ENCODE peak calls at places on chromosomes 5 and 9, in four cellular contexts. O is fibroblast of lung, J is Peyer's patch, X is H9. W is an unnamed sample.

GRCh38 chr5:96259211-96259772 is 173.8 kb downstream of the PCSK1 start:
- DNase-seq in O (peak), J (no peak), X (no peak), W (peak)

GRCh38 chr5:75262278-75262677 is 25.6 kb upstream of the ANKRD31 start:
- DNase-seq in O (no peak), J (no peak), X (no peak), W (no peak)

GRCh38 chr5:95631991-95632675 is 12.2 kb downstream of the GPR150 start:
- DNase-seq in O (peak), J (peak), X (no peak), W (no peak)

GRCh38 chr9:37617837-37618236 is 25.4 kb upstream of the TOMM5 start:
- DNase-seq in O (peak), J (no peak), X (no peak), W (peak)

GRCh38 chr5:83097582-83098265 is 20.4 kb downstream of the XRCC4 start:
- DNase-seq in O (peak), J (no peak), X (no peak), W (no peak)

GRCh38 chr5:159629158-159629557 is 287.1 kb upstream of the ADRA1B start:
- DNase-seq in O (no peak), J (no peak), X (no peak), W (no peak)

GRCh38 chr5:61409568-61409967 is 77.5 kb downstream of the ZSWIM6 start:
- DNase-seq in O (peak), J (no peak), X (no peak), W (peak)

GRCh38 chr5:106876665-106877194 is 794.0 kb downstream of the EFNA5 start:
- DNase-seq in O (no peak), J (no peak), X (no peak), W (no peak)

GRCh38 chr5:61289669-61290363 is 42.2 kb upstream of the ZSWIM6 start:
- DNase-seq in O (no peak), J (no peak), X (no peak), W (no peak)

GRCh38 chr9:129777769-129778130 is 24.9 kb upstream of the PTGES start:
- DNase-seq in O (no peak), J (no peak), X (no peak), W (no peak)

GRCh38 chr5:151239237-151239861 is 13.6 kb upstream of the GM2A start:
- DNase-seq in O (peak), J (peak), X (peak), W (peak)

GRCh38 chr9:129353697-129354336 is 175.8 kb upstream of the IER5L start:
- DNase-seq in O (no peak), J (no peak), X (no peak), W (no peak)

GRCh38 chr9:125436613-125437443 is 175.2 kb downstream of the GAPVD1 start:
- DNase-seq in O (no peak), J (peak), X (peak), W (no peak)

GRCh38 chr9:17064558-17064957 is 70.3 kb upstream of the CNTLN start:
- DNase-seq in O (no peak), J (no peak), X (no peak), W (no peak)

GRCh38 chr5:96609369-96609768 is 52.8 kb upstream of the CAST start:
- DNase-seq in O (no peak), J (no peak), X (no peak), W (no peak)

GRCh38 chr9:134331186-134332025 is 5.2 kb downstream of the RXRA start:
- DNase-seq in O (no peak), J (no peak), X (no peak), W (no peak)

GRCh38 chr9:134643306-134643705 is 1.7 kb downstream of the COL5A1 start:
- DNase-seq in O (peak), J (no peak), X (no peak), W (peak)

GRCh38 chr5:1390861-1391600 is 46.1 kb upstream of the CLPTM1L start:
- DNase-seq in O (no peak), J (no peak), X (no peak), W (no peak)

GRCh38 chr5:64144429-64145215 is 21.0 kb upstream of the RNF180 start:
- DNase-seq in O (peak), J (no peak), X (no peak), W (peak)

GRCh38 chr5:76607353-76607871 is 15.8 kb downstream of the F2RL2 start:
- DNase-seq in O (peak), J (no peak), X (no peak), W (no peak)

GRCh38 chr5:107594253-107595045 is 76.3 kb downstream of the EFNA5 start:
- DNase-seq in O (no peak), J (no peak), X (no peak), W (peak)

GRCh38 chr9:76271755-76272154 is 122.5 kb downstream of the RFK start:
- DNase-seq in O (peak), J (no peak), X (no peak), W (no peak)

GRCh38 chr5:160083012-160083436 is 36.2 kb downstream of the PWWP2A start:
- DNase-seq in O (peak), J (no peak), X (no peak), W (peak)

GRCh38 chr5:1755321-1755949 is 44.2 kb downstream of the MRPL36 start:
- DNase-seq in O (no peak), J (no peak), X (peak), W (no peak)

GRCh38 chr9:91060520-91061343 is 259.1 kb downstream of the SYK start:
- DNase-seq in O (peak), J (no peak), X (no peak), W (peak)

GRCh38 chr9:34793428-34793827 is 83.5 kb upstream of the CCL21 start:
- DNase-seq in O (no peak), J (no peak), X (no peak), W (no peak)

GRCh38 chr5:18394154-18394804 is 760.0 kb downstream of the TAF11L14 start:
- DNase-seq in O (peak), J (peak), X (peak), W (peak)

GRCh38 chr5:66306844-66307315 is 162.8 kb downstream of the SREK1 start:
- DNase-seq in O (peak), J (no peak), X (no peak), W (no peak)

GRCh38 chr9:33192493-33193245 is 25.5 kb upstream of the B4GALT1 start:
- DNase-seq in O (no peak), J (no peak), X (no peak), W (no peak)
- TF ChIP-seq CTCF in O (no peak), J (no peak), X (no peak), W (no peak)

DNA sequence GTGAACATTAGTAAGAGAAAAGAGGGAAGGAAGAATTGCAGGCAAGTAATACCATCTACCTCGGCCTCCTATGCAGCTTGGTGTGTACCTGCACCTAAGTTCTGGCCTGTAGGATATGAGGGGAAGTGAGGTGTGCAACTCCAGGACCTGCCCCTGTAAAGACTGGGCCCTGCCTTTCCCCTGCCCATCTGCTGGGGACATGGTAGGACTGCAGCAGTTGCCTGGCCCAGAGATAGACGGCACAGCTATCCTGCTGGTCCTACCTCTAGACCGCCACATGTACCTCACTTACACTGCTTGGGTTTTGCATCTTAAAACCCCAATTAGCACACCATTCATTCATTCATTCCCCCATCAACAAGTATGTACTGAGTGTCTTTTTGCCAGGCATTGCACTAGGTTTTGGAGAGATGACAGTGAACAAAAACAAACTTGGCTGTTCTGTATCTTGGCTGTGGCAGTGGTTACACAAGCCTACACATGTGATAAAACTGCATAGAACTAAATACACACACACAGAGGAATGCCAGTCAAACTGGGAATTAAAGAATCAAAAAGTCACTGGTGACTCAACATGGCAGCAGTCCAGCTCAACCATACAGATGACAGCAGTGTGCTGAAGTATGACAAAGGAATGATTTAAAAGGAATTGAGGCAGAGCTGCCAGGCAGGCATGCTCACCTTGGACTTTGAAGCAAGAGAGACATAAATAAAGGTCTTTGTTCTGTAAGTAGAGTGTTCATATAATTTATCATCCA is 23.3 kb upstream of the MGAT1 start:
- DNase-seq in O (peak), J (no peak), X (no peak), W (peak)
- H3K27ac ChIP-seq in O (no peak), J (peak), X (no peak), W (peak)

GRCh38 chr5:115601709-115602584 is at the start of gene TICAM2:
- DNase-seq in O (peak), J (peak), X (peak), W (peak)
- TF ChIP-seq CTCF in O (peak), J (peak), X (peak), W (peak)

DNA sequence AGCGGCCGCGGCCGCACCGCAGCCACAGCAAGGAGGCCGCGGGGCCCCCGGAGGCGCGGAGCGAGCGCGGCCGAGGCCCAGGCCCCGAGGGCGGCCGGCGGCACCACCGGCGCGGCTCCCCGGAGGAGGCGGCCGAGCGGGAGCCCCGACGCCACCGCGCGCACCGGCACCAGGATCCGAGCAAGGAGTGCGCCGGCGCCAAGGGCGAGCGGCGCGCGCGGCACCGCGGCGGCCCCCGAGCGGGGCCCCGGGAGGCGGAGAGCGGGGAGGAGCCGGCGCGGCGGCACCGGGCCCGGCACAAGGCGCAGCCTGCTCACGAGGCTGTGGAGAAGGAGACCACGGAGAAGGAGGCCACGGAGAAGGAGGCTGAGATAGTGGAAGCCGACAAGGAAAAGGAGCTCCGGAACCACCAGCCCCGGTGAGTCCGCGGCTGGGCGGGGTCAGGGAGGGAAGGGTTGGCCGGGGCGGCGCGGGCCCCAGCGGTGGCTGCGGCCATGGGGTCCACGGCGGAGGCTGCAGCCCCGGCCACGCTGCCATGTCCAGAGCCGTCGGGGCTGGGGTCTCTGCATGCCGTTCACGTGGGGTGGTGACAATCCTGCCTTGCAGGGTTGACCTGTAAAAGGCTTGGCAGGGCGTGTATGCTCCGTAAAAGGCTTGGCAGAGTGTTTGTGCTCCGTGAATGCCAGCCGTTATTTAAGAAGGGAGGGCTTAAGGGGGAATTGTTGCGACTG is 146.0 kb downstream of the CACNA1B start:
- DNase-seq in O (no peak), J (peak), X (peak), W (no peak)
- H3K27ac ChIP-seq in O (no peak), J (no peak), X (no peak), W (no peak)

DNA sequence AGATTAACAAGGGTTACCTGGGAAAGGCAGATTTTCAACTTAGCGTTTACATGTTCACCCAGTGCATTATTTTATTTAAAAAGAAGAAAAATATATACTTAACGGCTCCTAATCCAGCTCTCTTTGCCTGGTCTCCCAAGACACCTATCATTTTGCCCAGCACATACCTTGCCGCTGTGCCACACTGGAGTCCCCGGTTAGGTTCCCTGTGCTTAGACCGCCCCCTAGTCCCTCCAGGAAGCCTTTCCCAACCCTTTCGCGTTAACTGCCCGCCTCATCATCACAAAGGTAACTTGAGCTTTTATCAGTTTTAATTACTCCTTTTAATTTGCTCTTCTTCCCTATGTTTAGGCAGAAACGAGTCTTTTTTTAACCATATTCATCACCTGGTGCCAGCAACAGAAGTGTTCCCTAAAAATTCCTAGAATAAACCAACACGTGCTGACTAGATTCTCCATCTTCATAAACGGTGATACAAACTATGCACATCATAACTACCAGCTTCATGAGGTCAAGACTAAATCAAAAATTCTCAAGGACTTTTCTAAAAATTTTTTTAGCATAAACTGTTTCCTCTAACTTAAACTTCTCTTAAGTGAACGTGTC is 19.7 kb downstream of the DNAJA1 start:
- DNase-seq in O (peak), J (no peak), X (peak), W (peak)
- TF ChIP-seq CTCF in O (peak), J (no peak), X (peak), W (peak)

GRCh38 chr5:154220625-154221024 is 30.1 kb downstream of the GALNT10 start:
- DNase-seq in O (peak), J (no peak), X (no peak), W (peak)
- H3K27ac ChIP-seq in O (peak), J (no peak), X (no peak), W (peak)